ENCODE peak calls at places on chromosomes 6 and 20, in five cellular contexts. G is lower lobe of right lung, X is OCI-LY7, U is BJ, S is WTC11. I is an unnamed sample.

GRCh38 chr6:25928562-25929324 is 1.7 kb downstream of the SLC17A2 start:
- DNase-seq in G (no peak), S (no peak), X (no peak), U (no peak), I (no peak)

GRCh38 chr20:58213112-58213511 is 15.3 kb downstream of the ANKRD60 start:
- DNase-seq in S (no peak), U (no peak), G (no peak), X (no peak), I (no peak)

GRCh38 chr6:61868507-61869080 is 417.4 kb downstream of the KHDRBS2 start:
- DNase-seq in U (no peak), S (no peak), G (no peak), X (no peak), I (no peak)

GRCh38 chr20:10864076-10864672 is 190.4 kb upstream of the JAG1 start:
- DNase-seq in G (peak; percentile 59), U (no peak), S (peak; percentile 31), X (no peak), I (no peak)

GRCh38 chr6:98842489-98843180 is 8.3 kb downstream of the POU3F2 start:
- DNase-seq in S (peak; percentile 73), U (no peak), G (no peak), X (no peak), I (no peak)

GRCh38 chr20:47543006-47543431 is 41.3 kb downstream of the NCOA3 start:
- DNase-seq in S (no peak), G (no peak), X (no peak), U (no peak), I (no peak)

GRCh38 chr20:37267684-37268313 is 6.2 kb upstream of the GHRH start:
- DNase-seq in S (peak; percentile 60), U (no peak), G (no peak), X (peak; percentile 32), I (no peak)

GRCh38 chr6:144320746-144321145 is 35.6 kb downstream of the UTRN start:
- DNase-seq in S (no peak), G (no peak), U (no peak), X (no peak), I (no peak)

GRCh38 chr6:31007694-31008093 is 2.6 kb upstream of the MUC22 start:
- DNase-seq in S (no peak), X (no peak), G (no peak), U (peak; percentile 60), I (no peak)

DNA sequence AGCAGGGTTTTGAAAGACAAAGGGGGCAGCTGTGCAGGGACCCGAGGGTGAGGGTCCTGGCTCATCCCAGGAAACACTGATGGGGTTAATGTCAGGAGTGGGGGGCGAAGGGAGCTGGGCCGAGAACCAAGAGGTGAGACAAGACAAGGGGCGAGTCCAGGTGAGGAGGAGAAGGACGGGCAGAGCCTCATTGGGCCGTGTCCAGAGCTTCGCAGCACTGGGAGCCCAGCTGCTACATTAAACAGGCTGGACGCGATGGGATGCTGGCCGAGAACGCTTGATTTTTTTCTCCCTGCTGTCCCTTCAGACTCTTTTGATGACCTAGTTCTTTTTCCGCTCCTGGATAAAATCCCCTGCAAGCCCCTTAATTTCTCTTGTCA is 172.8 kb upstream of the SNX9 start:
- DNase-seq in G (no peak), S (no peak), U (no peak), X (no peak), I (no peak)
- TF ChIP-seq CTCF in G (no peak), S (no peak), U (no peak), X (no peak), I (no peak)

DNA sequence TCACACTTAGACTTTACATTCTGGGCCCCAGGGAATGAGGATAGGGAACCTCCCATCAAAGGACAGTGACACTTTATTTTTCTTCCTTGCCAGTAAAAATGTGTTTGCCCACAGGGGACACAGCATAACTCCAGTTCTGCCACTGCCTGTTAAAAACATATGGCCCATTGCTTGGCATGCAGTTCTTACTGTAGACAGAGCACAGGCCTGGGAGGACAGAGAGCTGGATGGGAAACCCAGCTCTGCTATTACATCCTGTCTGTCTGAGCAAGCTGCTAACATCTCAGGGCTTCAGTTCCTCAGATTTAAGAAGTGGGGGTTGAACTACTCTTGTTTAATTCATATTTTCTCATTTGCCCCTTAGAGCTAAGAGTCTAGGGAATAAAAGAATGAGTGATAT is 120.2 kb downstream of the AKAP7 start:
- DNase-seq in G (no peak), X (peak; percentile 10), S (no peak), U (no peak), I (no peak)
- TF ChIP-seq CTCF in G (no peak), X (no peak), S (no peak), U (no peak), I (no peak)

GRCh38 chr20:4666001-4666470 is 55.7 kb upstream of the PRND start:
- DNase-seq in S (no peak), X (no peak), G (no peak), U (peak; percentile 40), I (no peak)
- TF ChIP-seq CTCF in S (no peak), X (no peak), G (no peak), U (no peak), I (no peak)

DNA sequence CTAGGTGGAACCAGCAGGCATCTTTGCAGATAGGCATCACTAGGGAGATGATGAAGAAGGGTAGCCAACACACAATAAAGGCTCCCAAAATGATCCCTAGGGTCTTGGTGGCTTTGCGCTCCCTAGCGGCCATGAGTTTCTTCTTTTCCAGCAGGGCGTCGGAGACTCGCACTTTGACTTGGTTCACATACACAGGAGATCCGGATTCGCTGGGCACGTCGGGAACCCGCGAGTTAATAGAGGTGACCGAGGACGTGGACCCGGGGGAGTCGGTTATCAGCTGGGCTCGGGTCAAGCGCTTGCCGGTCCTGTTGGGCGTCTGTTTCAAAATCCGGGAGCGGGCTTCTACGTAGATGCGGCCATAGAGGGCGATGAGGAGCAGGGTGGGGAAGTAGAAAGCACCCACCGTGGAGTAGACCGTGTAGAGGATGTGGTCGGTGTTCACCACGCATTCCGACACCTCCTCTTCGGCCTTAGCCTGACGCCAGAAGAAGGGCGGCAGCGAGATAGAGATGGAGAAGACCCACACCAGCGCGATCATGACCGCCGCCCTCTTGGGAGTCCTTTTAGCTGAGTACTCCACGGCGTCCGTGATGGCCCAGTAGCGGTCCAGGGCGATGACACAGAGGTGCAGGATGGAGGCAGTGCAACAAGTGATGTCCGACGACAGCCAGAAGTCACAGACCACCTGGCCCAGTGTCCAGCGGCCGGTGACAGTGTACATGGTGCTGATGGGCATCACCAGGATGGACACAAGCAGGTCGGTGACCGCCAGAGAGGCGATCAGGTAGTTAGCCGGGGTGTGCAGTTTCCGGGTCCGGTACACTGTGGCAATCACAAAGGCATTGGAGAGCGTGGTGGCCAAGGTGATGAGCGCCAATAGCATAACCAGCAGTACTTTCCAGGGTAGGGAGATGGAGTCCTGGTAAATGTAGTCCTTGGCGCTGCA is 658 bp downstream of the HTR1B start:
- DNase-seq in X (no peak), G (peak; percentile 36), U (no peak), S (peak; percentile 54), I (no peak)
- TF ChIP-seq CTCF in X (no peak), G (no peak), U (peak; percentile 46), S (peak; percentile 21), I (no peak)

DNA sequence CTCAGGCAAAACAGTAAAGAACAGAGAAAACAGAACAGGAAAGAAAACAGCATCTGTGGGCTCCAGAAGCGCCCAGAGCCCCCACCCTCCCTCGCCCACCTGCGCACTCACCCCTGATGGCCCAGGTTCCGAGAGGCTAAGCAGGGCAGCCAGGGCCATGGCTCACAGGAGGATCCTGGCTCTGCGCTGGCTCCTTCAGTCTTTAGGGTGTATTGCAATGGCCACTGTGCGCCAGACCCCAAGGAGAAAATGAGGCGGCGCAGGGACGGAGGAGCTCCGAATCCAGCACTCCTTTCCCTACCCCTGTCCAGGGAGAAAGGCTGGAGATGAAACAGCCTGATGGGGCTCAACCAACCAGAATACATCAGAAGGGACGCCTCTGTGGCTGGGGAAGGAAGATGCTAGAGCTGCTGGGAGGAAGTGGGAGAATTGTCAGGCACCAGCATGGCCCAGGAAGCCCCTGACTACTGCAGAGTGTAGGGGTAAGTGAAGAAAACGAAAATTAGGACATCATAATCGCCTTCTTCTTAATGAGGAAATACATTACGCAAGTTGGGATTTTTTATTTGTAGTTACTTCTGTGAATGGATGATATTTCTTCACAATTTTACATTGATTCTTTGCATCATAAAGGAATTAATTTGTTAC is 49.0 kb downstream of the COL11A2 start:
- DNase-seq in S (peak; percentile 50), X (no peak), U (no peak), G (no peak), I (no peak)
- TF ChIP-seq CTCF in S (no peak), X (no peak), U (no peak), G (no peak), I (no peak)

I was measured in activated B cell treated with CpG ODN at 0.5 μM for 24 hours.